ENCODE peak calls at places on chromosomes 1 and 21, in five cellular contexts. O is stomach, M is breast epithelium, F is endothelial cell of umbilical vein, R is GM12892. S is an unnamed sample.

GRCh38 chr1:244395965-244396364 is 55.7 kb downstream of the ADSS2 start:
- DNase-seq in O (no peak), M (no peak), F (no peak), R (no peak), S (no peak)

GRCh38 chr1:179091691-179092165 is 9.9 kb downstream of the TOR3A start:
- DNase-seq in O (peak; percentile 39), M (no peak), F (no peak), R (no peak), S (no peak)

GRCh38 chr21:29372063-29372802 is 73.5 kb downstream of the BACH1 start:
- DNase-seq in O (peak; percentile 33), M (no peak), F (peak; percentile 75), R (peak; percentile 24), S (peak; percentile 54)

GRCh38 chr21:9758888-9759287 is 762.5 kb upstream of the TPTE start:
- DNase-seq in O (no peak), M (no peak), F (no peak), R (no peak), S (peak; percentile 42)

GRCh38 chr21:17613242-17613676 is 558 bp upstream of the BTG3 start:
- DNase-seq in O (peak; percentile 49), M (peak; percentile 39), F (peak; percentile 22), R (no peak), S (peak; percentile 87)

GRCh38 chr1:158793604-158794003 is 12.6 kb upstream of the OR6N2 start:
- DNase-seq in O (no peak), M (no peak), F (peak; percentile 2), R (no peak), S (no peak)

GRCh38 chr1:39895731-39896480 is 5.8 kb downstream of the MYCL start:
- DNase-seq in O (no peak), M (no peak), F (no peak), R (no peak), S (no peak)

GRCh38 chr1:17513131-17513530 is 26.4 kb upstream of the ARHGEF10L start:
- DNase-seq in O (no peak), M (no peak), F (no peak), R (no peak), S (no peak)

GRCh38 chr1:155192346-155193274 is 15.1 kb downstream of the THBS3 start:
- DNase-seq in O (peak; percentile 89), M (peak; percentile 82), F (no peak), R (no peak), S (peak; percentile 88)

GRCh38 chr1:25028910-25029599 is 99.0 kb upstream of the RUNX3 start:
- DNase-seq in O (no peak), M (no peak), F (no peak), R (peak; percentile 45), S (no peak)

DNA sequence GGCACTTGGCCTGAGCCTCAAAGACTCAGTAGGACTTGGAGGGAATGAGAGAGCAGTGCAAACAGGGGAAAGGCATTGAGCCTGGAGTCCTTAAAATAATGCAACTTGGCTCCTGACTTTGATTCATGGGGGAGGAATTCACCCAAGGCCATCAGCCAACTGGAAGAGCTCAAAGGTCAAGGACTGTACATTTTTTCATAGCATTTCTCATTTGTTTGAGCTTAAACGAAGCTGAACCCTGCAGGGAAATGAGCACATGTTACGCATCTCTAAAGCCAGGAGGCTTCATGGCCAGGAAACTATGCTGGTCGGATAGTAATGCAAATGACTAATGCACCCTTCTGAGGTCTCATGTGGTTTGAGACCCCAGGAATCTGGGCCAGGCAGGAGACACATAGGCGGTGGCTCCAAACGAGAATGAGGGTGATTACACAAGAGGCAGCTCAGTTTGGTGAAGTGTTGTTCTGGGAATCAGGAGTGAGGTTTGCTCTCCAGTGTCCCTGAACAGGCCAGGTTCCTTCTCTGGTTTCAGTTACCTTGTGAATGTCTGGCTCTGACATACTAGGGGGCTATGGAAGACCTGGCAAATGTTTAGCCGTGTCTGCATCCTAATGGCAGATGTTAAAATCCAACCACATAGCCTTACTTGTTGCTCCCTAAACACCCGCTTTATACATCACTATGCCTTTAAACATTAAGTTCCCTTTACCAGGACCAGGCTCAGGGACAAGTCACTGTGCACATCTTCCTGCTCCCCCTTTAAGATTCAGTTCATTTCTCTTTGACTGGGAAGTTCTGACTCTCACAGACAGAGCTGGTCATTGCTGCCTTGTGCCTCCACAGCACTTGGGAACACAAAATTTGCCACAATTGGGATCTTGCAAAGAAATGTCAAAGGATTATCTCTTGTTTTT is 503.9 kb upstream of the USP24 start:
- DNase-seq in O (peak; percentile 27), M (peak; percentile 54), F (no peak), R (no peak), S (no peak)
- TF ChIP-seq POLR2AphosphoS5 in O (peak; percentile 60), M (peak; percentile 64), F (no peak), R (no peak), S (peak; percentile 64)

DNA sequence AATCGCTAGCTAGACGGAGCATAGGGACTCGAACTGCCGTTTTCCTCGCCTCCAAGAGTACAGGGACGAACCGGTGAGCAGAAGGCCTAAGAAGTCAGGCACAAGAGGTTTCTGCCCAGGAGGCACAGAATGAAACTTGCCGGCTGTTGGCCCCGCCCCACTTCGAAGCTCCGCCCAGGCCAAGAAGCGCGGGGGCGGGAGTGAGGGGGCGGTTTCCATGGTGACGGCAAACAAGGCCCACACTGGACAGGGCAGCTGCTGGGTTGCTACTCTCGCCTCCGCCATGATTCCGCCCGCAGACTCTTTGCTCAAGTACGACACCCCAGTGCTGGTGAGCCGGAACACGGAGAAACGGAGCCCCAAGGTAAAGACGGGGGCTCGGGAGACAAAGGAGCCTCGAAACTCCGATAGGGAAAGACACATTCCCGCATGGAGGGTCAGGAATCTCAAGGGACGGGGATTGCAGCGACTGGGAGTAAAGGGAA is at the start of gene DNALI1:
- DNase-seq in O (peak; percentile 93), M (peak; percentile 89), F (peak; percentile 93), R (peak; percentile 28), S (peak; percentile 92)
- TF ChIP-seq POLR2A in O (no peak), M (peak; percentile 15), F (no peak), R (no peak), S (no peak)

DNA sequence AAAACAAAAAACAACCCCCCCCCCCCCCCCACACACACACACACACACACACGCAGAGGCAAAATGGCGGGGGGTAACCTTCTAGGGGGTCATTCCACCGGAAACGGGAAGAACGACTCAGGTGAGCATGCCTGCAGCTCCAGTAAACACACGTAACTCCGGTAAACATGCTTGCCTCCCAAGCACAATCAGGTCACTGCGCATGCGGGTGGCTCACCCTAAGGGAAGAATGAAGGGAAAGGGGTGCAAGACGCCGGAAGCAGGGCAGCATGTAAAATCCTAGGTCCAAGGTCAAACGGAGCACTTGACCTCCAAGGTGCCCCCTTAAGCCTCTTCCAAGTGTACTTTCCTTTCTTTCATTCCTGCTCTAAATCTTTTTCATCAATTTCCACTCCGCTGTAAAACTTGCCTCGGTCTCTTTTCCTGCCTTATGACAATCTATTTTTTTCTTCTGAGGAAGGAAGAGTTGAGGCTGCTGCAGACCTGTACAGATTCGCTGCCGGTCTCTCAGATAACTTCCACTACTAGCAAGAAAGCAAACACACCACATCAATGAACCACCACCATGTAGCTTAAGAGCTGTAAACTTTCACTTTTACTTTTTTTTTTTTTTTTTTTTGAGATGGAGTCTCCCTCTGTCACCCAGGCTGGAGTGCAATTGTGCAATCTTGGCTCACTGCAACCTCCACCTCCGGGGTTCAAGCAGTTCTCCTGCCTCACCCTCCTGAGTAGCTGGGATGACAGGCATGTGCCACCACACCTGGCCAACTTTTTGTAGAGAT is 21.0 kb upstream of the CBR3 start:
- DNase-seq in O (peak; percentile 85), M (no peak), F (no peak), R (no peak), S (no peak)
- TF ChIP-seq POLR2AphosphoS5 in O (no peak), M (no peak), F (no peak), R (no peak), S (no peak)

GRCh38 chr1:9440763-9441194 is 98.5 kb upstream of the SLC25A33 start:
- DNase-seq in O (no peak), M (no peak), F (no peak), R (no peak), S (no peak)

GRCh38 chr1:9440261-9440660 is 99.0 kb upstream of the SLC25A33 start:
- DNase-seq in O (no peak), M (no peak), F (no peak), R (no peak), S (no peak)

GRCh38 chr1:9438431-9439073 is 100.7 kb upstream of the SLC25A33 start:
- DNase-seq in O (peak; percentile 44), M (peak; percentile 87), F (peak; percentile 95), R (no peak), S (peak; percentile 67)

GRCh38 chr1:9437931-9438330 is 101.3 kb upstream of the SLC25A33 start:
- DNase-seq in O (no peak), M (peak; percentile 91), F (no peak), R (no peak), S (no peak)

DNA sequence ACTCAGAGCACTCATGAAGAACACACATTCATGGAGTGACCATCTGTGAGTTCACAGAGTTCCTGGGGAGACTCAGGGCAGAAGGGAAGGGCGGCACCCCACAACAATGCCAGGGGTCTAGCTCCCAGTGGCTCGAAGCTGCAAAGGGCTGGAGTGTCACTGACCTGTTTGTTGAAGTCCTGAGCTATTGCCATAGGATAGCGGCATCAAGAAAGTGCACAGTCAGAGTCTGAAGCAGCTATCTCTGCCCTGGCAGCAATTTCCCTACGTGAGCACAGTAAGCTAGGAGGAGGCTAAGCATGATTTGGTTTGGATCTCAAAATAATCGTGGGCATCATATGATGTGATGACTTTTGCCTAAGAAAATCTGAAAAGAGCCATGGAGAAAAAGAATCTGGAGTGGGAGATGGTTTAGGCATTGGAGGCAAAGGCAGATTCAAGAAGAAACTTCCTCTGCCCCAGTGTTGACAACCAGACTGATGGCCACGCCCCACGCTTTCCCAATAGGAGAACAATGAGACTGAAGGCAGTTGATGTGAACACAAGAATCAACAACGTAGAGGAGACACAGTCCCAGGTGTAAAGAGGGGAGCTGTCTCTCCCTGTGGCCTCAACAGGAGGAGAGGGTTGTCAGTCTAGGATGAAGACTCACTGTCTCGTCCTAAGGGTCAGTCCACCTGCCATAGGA is 100.0 kb upstream of the SLC25A33 start:
- DNase-seq in O (peak; percentile 60), M (no peak), F (peak; percentile 22), R (no peak), S (peak; percentile 42)
- TF ChIP-seq POLR2A in O (no peak), M (no peak), F (no peak), R (no peak), S (no peak)

GRCh38 chr1:149848811-149849210 is 50.6 kb upstream of the BOLA1 start:
- DNase-seq in O (no peak), M (no peak), F (no peak), R (no peak), S (no peak)
- TF ChIP-seq POLR2AphosphoS5 in O (no peak), M (no peak), F (no peak), R (no peak), S (no peak)

GRCh38 chr1:209937996-209938959 is at the start of gene SYT14:
- DNase-seq in O (no peak), M (no peak), F (peak; percentile 14), R (no peak), S (no peak)
- TF ChIP-seq POLR2A in O (no peak), M (no peak), F (no peak), R (no peak), S (no peak)

GRCh38 chr1:226547754-226548191 is 791 bp upstream of the STUM start:
- DNase-seq in O (peak; percentile 88), M (peak; percentile 82), F (peak; percentile 85), R (peak; percentile 61), S (peak; percentile 84)
- TF ChIP-seq POLR2AphosphoS5 in O (no peak), M (peak; percentile 22), F (no peak), R (no peak), S (no peak)

GRCh38 chr1:15526490-15527339 is at the start of gene DNAJC16:
- DNase-seq in O (peak; percentile 99), M (peak; percentile 99), F (peak; percentile 100), R (peak; percentile 86), S (peak; percentile 95)
- TF ChIP-seq POLR2A in O (peak; percentile 80), M (peak; percentile 57), F (peak; percentile 90), R (peak; percentile 72), S (peak; percentile 20)

GRCh38 chr1:1311107-1312104 is 3.0 kb downstream of the PUSL1 start:
- DNase-seq in O (no peak), M (no peak), F (no peak), R (no peak), S (no peak)
- TF ChIP-seq POLR2AphosphoS5 in O (no peak), M (no peak), F (no peak), R (peak; percentile 21), S (no peak)